ENCODE peak calls at places on chromosomes 3 and 15, in eight cellular contexts. E is gastrocnemius medialis, I is sigmoid colon, Q is body of pancreas, Y is heart left ventricle, G is A549, W is IMR-90, X is esophagus squamous epithelium. P is an unnamed sample.

GRCh38 chr15:38558714-38559059 is 5.9 kb downstream of the RASGRP1 start:
- DNase-seq in E (no peak), I (no peak), Q (no peak), Y (no peak), G (no peak), W (peak), X (no peak), P (no peak)

GRCh38 chr3:182165234-182165633 is 453.5 kb downstream of the SOX2 start:
- DNase-seq in E (no peak), I (no peak), Q (no peak), Y (no peak), G (no peak), W (no peak), X (no peak), P (no peak)

GRCh38 chr15:27492021-27492621 is 521.1 kb downstream of the GABRG3 start:
- DNase-seq in E (no peak), I (no peak), Q (no peak), Y (no peak), G (no peak), W (peak), X (no peak), P (no peak)

GRCh38 chr15:50718700-50719125 is 32.1 kb upstream of the TRPM7 start:
- DNase-seq in E (no peak), I (no peak), Q (no peak), Y (no peak), G (no peak), W (no peak), X (no peak), P (no peak)

GRCh38 chr3:8739757-8740508 is 6.3 kb downstream of the CAV3 start:
- DNase-seq in E (no peak), I (no peak), Q (no peak), Y (no peak), G (peak), W (peak), X (no peak), P (no peak)

GRCh38 chr15:31266712-31267111 is 59.9 kb upstream of the KLF13 start:
- DNase-seq in E (peak), I (peak), Q (no peak), Y (peak), G (no peak), W (no peak), X (no peak), P (no peak)

GRCh38 chr3:183629546-183630301 is 5.7 kb upstream of the KLHL24 start:
- DNase-seq in E (peak), I (no peak), Q (no peak), Y (no peak), G (no peak), W (no peak), X (no peak), P (no peak)

GRCh38 chr3:179463299-179463698 is 12.0 kb upstream of the GNB4 start:
- DNase-seq in E (no peak), I (no peak), Q (no peak), Y (no peak), G (no peak), W (no peak), X (no peak), P (no peak)

GRCh38 chr15:31197497-31198414 is 96.2 kb upstream of the TRPM1 start:
- DNase-seq in E (no peak), I (no peak), Q (peak), Y (no peak), G (no peak), W (no peak), X (no peak), P (peak)

GRCh38 chr15:72358532-72359180 is 17.2 kb downstream of the HEXA start:
- DNase-seq in E (peak), I (peak), Q (peak), Y (peak), G (no peak), W (peak), X (peak), P (no peak)

GRCh38 chr3:3825025-3825424 is 25.8 kb downstream of the LRRN1 start:
- DNase-seq in E (no peak), I (no peak), Q (no peak), Y (no peak), G (no peak), W (no peak), X (no peak), P (no peak)

GRCh38 chr15:57134877-57135276 is 216.4 kb downstream of the TCF12 start:
- DNase-seq in E (no peak), I (no peak), Q (no peak), Y (no peak), G (no peak), W (no peak), X (no peak), P (no peak)

GRCh38 chr15:88331291-88331690 is 74.8 kb upstream of the NTRK3 start:
- DNase-seq in E (no peak), I (no peak), Q (peak), Y (no peak), G (peak), W (peak), X (no peak), P (peak)

GRCh38 chr15:25690673-25691543 is 172.2 kb downstream of the ATP10A start:
- DNase-seq in E (no peak), I (peak), Q (peak), Y (no peak), G (no peak), W (peak), X (no peak), P (no peak)

GRCh38 chr3:65871305-65872141 is 167.2 kb downstream of the MAGI1 start:
- DNase-seq in E (peak), I (peak), Q (peak), Y (peak), G (no peak), W (peak), X (no peak), P (no peak)

GRCh38 chr3:98902341-98902740 is 846 bp upstream of the DCBLD2 start:
- DNase-seq in E (no peak), I (no peak), Q (no peak), Y (no peak), G (no peak), W (no peak), X (no peak), P (no peak)

GRCh38 chr3:184738519-184738890 is 26.6 kb upstream of the MAGEF1 start:
- DNase-seq in E (no peak), I (no peak), Q (no peak), Y (no peak), G (no peak), W (no peak), X (no peak), P (no peak)

GRCh38 chr3:37995652-37996641 is 5.4 kb downstream of the VILL start:
- DNase-seq in E (peak), I (peak), Q (no peak), Y (no peak), G (no peak), W (no peak), X (no peak), P (no peak)

GRCh38 chr3:173253471-173253870 is 112.4 kb upstream of the SPATA16 start:
- DNase-seq in E (no peak), I (no peak), Q (no peak), Y (no peak), G (no peak), W (no peak), X (no peak), P (no peak)

GRCh38 chr15:25339431-25339830 is 99.4 kb downstream of the UBE3A start:
- DNase-seq in E (no peak), I (no peak), Q (no peak), Y (no peak), G (no peak), W (no peak), X (no peak), P (no peak)

GRCh38 chr3:38843898-38844297 is 27.9 kb upstream of the SCN10A start:
- DNase-seq in E (no peak), I (no peak), Q (no peak), Y (peak), G (no peak), W (peak), X (no peak), P (peak)

GRCh38 chr15:63833246-63833696 is 477 bp downstream of the HERC1 start:
- DNase-seq in E (peak), I (peak), Q (peak), Y (peak), G (peak), W (peak), X (no peak), P (peak)

GRCh38 chr3:119702530-119703527 is at the start of gene CFAP91:
- DNase-seq in E (peak), I (peak), Q (peak), Y (peak), G (peak), W (peak), X (peak), P (peak)
- TF ChIP-seq POLR2A in E (no peak), I (no peak), Q (peak), Y (no peak), G (no peak), W (no peak), X (no peak), P (no peak)

GRCh38 chr3:128492353-128493220 is at the start of gene GATA2:
- DNase-seq in E (no peak), I (peak), Q (peak), Y (peak), G (no peak), W (no peak), X (no peak), P (peak)
- TF ChIP-seq POLR2A in E (no peak), I (no peak), Q (peak), Y (no peak), G (no peak), W (no peak), X (no peak), P (peak)

GRCh38 chr15:95326689-95327525 is 1003.6 kb upstream of the NR2F2 start:
- DNase-seq in E (peak), I (peak), Q (peak), Y (peak), G (no peak), W (no peak), X (no peak), P (no peak)
- TF ChIP-seq POLR2A in E (no peak), I (no peak), Q (no peak), Y (no peak), G (no peak), W (no peak), X (no peak), P (no peak)

DNA sequence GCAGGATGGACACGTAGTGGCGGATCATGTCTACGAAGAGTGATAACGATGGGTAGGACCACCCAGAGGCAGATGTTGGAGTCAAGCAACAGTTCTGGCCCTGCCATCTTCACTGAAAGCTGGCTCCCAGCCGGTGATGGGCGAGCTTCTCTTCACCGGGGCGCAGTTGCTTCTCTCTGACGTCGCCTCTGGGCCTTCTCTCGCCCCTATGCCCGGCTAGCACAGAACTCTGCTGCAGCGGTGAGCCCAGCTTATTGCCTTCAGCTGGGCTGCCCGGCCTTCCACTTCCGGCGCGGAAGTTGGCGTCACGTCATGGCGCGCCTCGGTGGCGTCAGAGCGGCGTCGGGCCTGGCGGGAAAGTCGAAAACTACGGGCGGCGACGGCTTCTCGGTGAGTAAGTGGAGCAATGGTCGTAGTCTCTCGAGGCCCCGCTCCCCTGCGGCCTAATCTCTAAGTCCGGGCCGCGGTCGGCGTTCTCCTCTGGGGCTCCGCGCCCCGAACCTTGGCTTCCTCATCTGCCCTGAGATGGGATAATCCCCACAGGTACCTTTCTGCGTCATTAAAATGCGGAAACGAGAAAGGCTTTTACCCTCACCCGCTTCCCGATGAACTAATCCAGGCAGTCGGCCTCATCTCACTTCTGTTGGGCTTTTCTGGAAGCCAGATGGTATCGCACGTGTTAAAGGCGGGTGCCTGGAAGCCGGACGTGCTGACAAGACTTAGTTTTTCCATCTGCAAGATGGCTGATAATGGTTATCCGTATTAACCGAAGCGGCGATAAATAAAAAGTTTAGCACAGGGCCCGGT is at the start of gene FANCD2:
- DNase-seq in E (peak), I (peak), Q (peak), Y (peak), G (peak), W (peak), X (peak), P (peak)
- TF ChIP-seq POLR2A in E (peak), I (peak), Q (no peak), Y (no peak), G (peak), W (peak), X (no peak), P (peak)

DNA sequence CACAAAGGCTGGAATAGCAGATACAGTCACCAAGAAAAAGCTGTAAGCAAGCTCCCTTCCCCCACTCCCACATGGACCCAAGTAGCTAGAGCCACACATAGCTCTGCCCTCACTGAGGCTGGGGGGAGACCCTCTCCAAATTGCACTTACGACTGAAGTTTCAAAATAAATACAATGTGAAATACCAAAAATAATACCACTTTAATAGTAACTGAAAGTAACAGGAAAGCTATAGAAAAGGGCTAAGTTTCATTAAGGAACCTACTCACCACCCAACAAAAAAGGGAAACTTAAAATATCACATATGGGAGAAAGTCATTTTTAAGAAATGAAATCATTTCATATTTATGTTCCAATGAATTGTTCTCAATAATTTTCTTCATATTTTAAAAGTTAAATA is 130.5 kb upstream of the UBE2E2 start:
- DNase-seq in E (no peak), I (no peak), Q (no peak), Y (no peak), G (no peak), W (no peak), X (no peak), P (no peak)
- TF ChIP-seq POLR2A in E (no peak), I (no peak), Q (no peak), Y (no peak), G (no peak), W (no peak), X (no peak), P (no peak)

DNA sequence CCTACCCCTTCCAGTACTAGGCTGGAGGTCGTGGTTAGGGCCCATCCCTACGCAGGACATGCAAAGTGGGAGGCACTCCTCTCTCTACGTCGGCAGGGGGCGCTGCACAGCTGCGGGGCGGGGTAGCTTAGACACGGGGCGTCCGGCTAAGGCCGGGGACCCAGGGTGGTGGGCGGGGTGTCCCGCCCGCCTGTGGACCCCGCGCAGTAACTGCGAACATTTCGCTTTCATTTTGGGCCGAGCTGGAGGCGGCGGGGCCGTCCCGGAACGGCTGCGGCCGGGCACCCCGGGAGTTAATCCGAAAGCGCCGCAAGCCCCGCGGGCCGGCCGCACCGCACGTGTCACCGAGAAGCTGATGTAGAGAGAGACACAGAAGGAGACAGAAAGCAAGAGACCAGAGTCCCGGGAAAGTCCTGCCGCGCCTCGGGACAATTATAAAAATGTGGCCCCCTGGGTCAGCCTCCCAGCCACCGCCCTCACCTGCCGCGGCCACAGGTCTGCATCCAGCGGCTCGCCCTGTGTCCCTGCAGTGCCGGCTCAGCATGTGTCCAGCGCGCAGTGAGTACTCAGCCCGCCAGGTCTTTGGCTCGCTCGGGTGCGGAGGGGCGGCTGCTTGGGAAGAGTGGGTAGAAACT is at the start of gene IL12A:
- DNase-seq in E (peak), I (peak), Q (peak), Y (peak), G (peak), W (peak), X (peak), P (peak)
- TF ChIP-seq POLR2A in E (no peak), I (no peak), Q (no peak), Y (no peak), G (no peak), W (no peak), X (no peak), P (no peak)

P was measured in erythroblast.